ENCODE peak calls at places on chromosomes 13 and 19, in six cellular contexts. One of them, this sample, is unnamed.

GRCh38 chr13:24185591-24186232 is 25.2 kb downstream of the SPATA13 start:
- DNase-seq in K562: no peak
- DNase-seq in brain microvascular endothelial cell: no peak
- DNase-seq in CD8-positive, alpha-beta T cell: no peak
- DNase-seq in A549: no peak
- DNase-seq in Peyer's patch: no peak
- DNase-seq in this sample: no peak

GRCh38 chr19:8028951-8029491 is 23.5 kb upstream of the CCL25 start:
- DNase-seq in A549: no peak
- DNase-seq in CD8-positive, alpha-beta T cell: no peak
- DNase-seq in K562: peak
- DNase-seq in brain microvascular endothelial cell: no peak
- DNase-seq in Peyer's patch: no peak
- DNase-seq in this sample: no peak

GRCh38 chr19:35665604-35666003 is 713 bp upstream of the UPK1A start:
- DNase-seq in Peyer's patch: no peak
- DNase-seq in A549: no peak
- DNase-seq in K562: no peak
- DNase-seq in brain microvascular endothelial cell: no peak
- DNase-seq in CD8-positive, alpha-beta T cell: no peak
- DNase-seq in this sample: no peak

GRCh38 chr13:111629457-111629856 is 309.0 kb downstream of the TEX29 start:
- DNase-seq in K562: no peak
- DNase-seq in A549: no peak
- DNase-seq in brain microvascular endothelial cell: no peak
- DNase-seq in Peyer's patch: no peak
- DNase-seq in CD8-positive, alpha-beta T cell: no peak
- DNase-seq in this sample: no peak

GRCh38 chr19:8571006-8571411 is 6.2 kb downstream of the MYO1F start:
- DNase-seq in K562: no peak
- DNase-seq in A549: peak
- DNase-seq in CD8-positive, alpha-beta T cell: peak
- DNase-seq in brain microvascular endothelial cell: peak
- DNase-seq in Peyer's patch: peak
- DNase-seq in this sample: no peak

GRCh38 chr19:27822336-27822735 is 1390.6 kb downstream of the UQCRFS1 start:
- DNase-seq in Peyer's patch: no peak
- DNase-seq in K562: no peak
- DNase-seq in brain microvascular endothelial cell: no peak
- DNase-seq in CD8-positive, alpha-beta T cell: no peak
- DNase-seq in A549: no peak
- DNase-seq in this sample: no peak

GRCh38 chr13:100336795-100337516 is 248.1 kb downstream of the PCCA start:
- DNase-seq in K562: no peak
- DNase-seq in brain microvascular endothelial cell: no peak
- DNase-seq in Peyer's patch: no peak
- DNase-seq in CD8-positive, alpha-beta T cell: no peak
- DNase-seq in A549: no peak
- DNase-seq in this sample: no peak

GRCh38 chr13:94261163-94261562 is 218.3 kb downstream of the DCT start:
- DNase-seq in A549: no peak
- DNase-seq in Peyer's patch: no peak
- DNase-seq in brain microvascular endothelial cell: no peak
- DNase-seq in CD8-positive, alpha-beta T cell: no peak
- DNase-seq in K562: no peak
- DNase-seq in this sample: no peak

GRCh38 chr19:52941941-52942370 is 18.7 kb upstream of the ZNF888 start:
- DNase-seq in Peyer's patch: peak
- DNase-seq in A549: no peak
- DNase-seq in brain microvascular endothelial cell: peak
- DNase-seq in CD8-positive, alpha-beta T cell: no peak
- DNase-seq in K562: peak
- DNase-seq in this sample: no peak

GRCh38 chr19:4376245-4376990 is 23.9 kb downstream of the SH3GL1 start:
- DNase-seq in A549: no peak
- DNase-seq in Peyer's patch: no peak
- DNase-seq in brain microvascular endothelial cell: no peak
- DNase-seq in K562: no peak
- DNase-seq in CD8-positive, alpha-beta T cell: no peak
- DNase-seq in this sample: no peak

GRCh38 chr13:88144580-88144979 is 473.4 kb downstream of the SLITRK5 start:
- DNase-seq in Peyer's patch: no peak
- DNase-seq in A549: no peak
- DNase-seq in brain microvascular endothelial cell: no peak
- DNase-seq in K562: no peak
- DNase-seq in CD8-positive, alpha-beta T cell: no peak
- DNase-seq in this sample: no peak

GRCh38 chr13:110276553-110276950 is 30.4 kb downstream of the COL4A1 start:
- DNase-seq in brain microvascular endothelial cell: no peak
- DNase-seq in K562: no peak
- DNase-seq in CD8-positive, alpha-beta T cell: no peak
- DNase-seq in A549: no peak
- DNase-seq in Peyer's patch: no peak
- DNase-seq in this sample: no peak

GRCh38 chr13:100274942-100275506 is 186.1 kb downstream of the PCCA start:
- DNase-seq in K562: peak
- DNase-seq in brain microvascular endothelial cell: peak
- DNase-seq in Peyer's patch: no peak
- DNase-seq in CD8-positive, alpha-beta T cell: no peak
- DNase-seq in A549: no peak
- DNase-seq in this sample: no peak

GRCh38 chr19:42113641-42114348 is 18.5 kb downstream of the POU2F2 start:
- DNase-seq in brain microvascular endothelial cell: peak
- DNase-seq in A549: peak
- DNase-seq in CD8-positive, alpha-beta T cell: no peak
- DNase-seq in Peyer's patch: peak
- DNase-seq in K562: no peak
- DNase-seq in this sample: peak

GRCh38 chr13:35648109-35648508 is 171.6 kb upstream of the MAB21L1 start:
- DNase-seq in A549: no peak
- DNase-seq in brain microvascular endothelial cell: peak
- DNase-seq in CD8-positive, alpha-beta T cell: no peak
- DNase-seq in Peyer's patch: no peak
- DNase-seq in K562: no peak
- DNase-seq in this sample: no peak

GRCh38 chr19:55913643-55914268 is 18.4 kb downstream of the NLRP13 start:
- DNase-seq in K562: peak
- DNase-seq in Peyer's patch: no peak
- DNase-seq in CD8-positive, alpha-beta T cell: no peak
- DNase-seq in A549: no peak
- DNase-seq in brain microvascular endothelial cell: no peak
- DNase-seq in this sample: no peak

DNA sequence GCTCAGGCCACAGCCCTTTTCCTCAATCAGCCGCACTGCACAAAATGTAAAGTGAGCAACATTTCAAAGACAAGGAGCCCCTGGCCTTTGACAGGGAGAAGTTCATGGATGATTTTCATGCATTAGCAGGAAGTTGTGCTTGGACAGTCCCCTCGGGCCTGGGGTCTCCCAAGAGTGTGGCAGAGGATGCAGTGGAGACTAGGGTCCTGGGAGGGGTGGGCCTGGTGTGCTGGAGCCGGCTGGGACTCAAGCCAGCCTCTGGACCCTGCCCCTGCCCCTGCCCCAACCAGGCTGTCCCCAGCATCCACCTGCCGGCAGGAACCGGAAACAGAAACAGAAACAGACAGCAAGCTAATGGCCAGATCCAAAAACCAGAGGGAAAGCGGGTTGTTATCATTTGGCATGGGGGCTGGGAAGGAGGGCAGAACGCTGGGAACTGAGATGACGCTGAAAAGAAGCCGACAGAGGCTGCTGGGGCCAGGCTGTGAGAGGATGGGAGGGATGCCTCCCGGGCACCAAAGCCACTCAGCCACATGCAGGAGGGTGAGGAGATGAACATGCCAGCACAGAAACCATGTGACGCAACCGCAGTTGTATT is 2.3 kb downstream of the GAS6 start:
- DNase-seq in Peyer's patch: no peak
- DNase-seq in A549: no peak
- DNase-seq in K562: no peak
- DNase-seq in CD8-positive, alpha-beta T cell: no peak
- DNase-seq in brain microvascular endothelial cell: no peak
- DNase-seq in this sample: no peak
- TF ChIP-seq CTCF in Peyer's patch: no peak
- TF ChIP-seq CTCF in A549: no peak
- TF ChIP-seq CTCF in K562: no peak
- TF ChIP-seq CTCF in CD8-positive, alpha-beta T cell: no peak
- TF ChIP-seq CTCF in brain microvascular endothelial cell: no peak
- TF ChIP-seq CTCF in this sample: no peak

GRCh38 chr19:10928563-10929401 is at the start of the genes TIMM29 and YIPF2:
- DNase-seq in CD8-positive, alpha-beta T cell: peak
- DNase-seq in K562: peak
- DNase-seq in Peyer's patch: peak
- DNase-seq in A549: peak
- DNase-seq in brain microvascular endothelial cell: peak
- DNase-seq in this sample: peak
- TF ChIP-seq CTCF in CD8-positive, alpha-beta T cell: no peak
- TF ChIP-seq CTCF in K562: no peak
- TF ChIP-seq CTCF in Peyer's patch: no peak
- TF ChIP-seq CTCF in A549: no peak
- TF ChIP-seq CTCF in brain microvascular endothelial cell: no peak
- TF ChIP-seq CTCF in this sample: no peak

GRCh38 chr13:20191902-20192469 is 752 bp downstream of the GJB2 start:
- DNase-seq in brain microvascular endothelial cell: no peak
- DNase-seq in K562: no peak
- DNase-seq in CD8-positive, alpha-beta T cell: no peak
- DNase-seq in A549: peak
- DNase-seq in Peyer's patch: peak
- DNase-seq in this sample: peak

GRCh38 chr13:20190481-20191310 is 2.0 kb downstream of the GJB2 start:
- DNase-seq in brain microvascular endothelial cell: peak
- DNase-seq in K562: no peak
- DNase-seq in CD8-positive, alpha-beta T cell: no peak
- DNase-seq in A549: no peak
- DNase-seq in Peyer's patch: no peak
- DNase-seq in this sample: no peak

GRCh38 chr13:20192470-20193141 is at the start of gene GJB2:
- DNase-seq in brain microvascular endothelial cell: no peak
- DNase-seq in Peyer's patch: peak
- DNase-seq in CD8-positive, alpha-beta T cell: no peak
- DNase-seq in K562: no peak
- DNase-seq in A549: no peak
- DNase-seq in this sample: no peak

GRCh38 chr13:20193142-20193923 is 595 bp upstream of the GJB2 start:
- DNase-seq in Peyer's patch: no peak
- DNase-seq in K562: no peak
- DNase-seq in A549: no peak
- DNase-seq in CD8-positive, alpha-beta T cell: no peak
- DNase-seq in brain microvascular endothelial cell: no peak
- DNase-seq in this sample: peak

GRCh38 chr13:20191311-20191901 is 1.3 kb downstream of the GJB2 start:
- DNase-seq in Peyer's patch: peak
- DNase-seq in CD8-positive, alpha-beta T cell: no peak
- DNase-seq in A549: no peak
- DNase-seq in K562: no peak
- DNase-seq in brain microvascular endothelial cell: no peak
- DNase-seq in this sample: no peak
- TF ChIP-seq CTCF in Peyer's patch: no peak
- TF ChIP-seq CTCF in CD8-positive, alpha-beta T cell: no peak
- TF ChIP-seq CTCF in A549: no peak
- TF ChIP-seq CTCF in K562: no peak
- TF ChIP-seq CTCF in brain microvascular endothelial cell: no peak
- TF ChIP-seq CTCF in this sample: no peak

GRCh38 chr19:40530091-40530901 is 46.4 kb upstream of the SHKBP1 start:
- DNase-seq in CD8-positive, alpha-beta T cell: peak
- DNase-seq in Peyer's patch: no peak
- DNase-seq in brain microvascular endothelial cell: no peak
- DNase-seq in K562: peak
- DNase-seq in A549: no peak
- DNase-seq in this sample: peak
- TF ChIP-seq CTCF in CD8-positive, alpha-beta T cell: no peak
- TF ChIP-seq CTCF in Peyer's patch: no peak
- TF ChIP-seq CTCF in brain microvascular endothelial cell: peak
- TF ChIP-seq CTCF in K562: peak
- TF ChIP-seq CTCF in A549: peak
- TF ChIP-seq CTCF in this sample: peak

DNA sequence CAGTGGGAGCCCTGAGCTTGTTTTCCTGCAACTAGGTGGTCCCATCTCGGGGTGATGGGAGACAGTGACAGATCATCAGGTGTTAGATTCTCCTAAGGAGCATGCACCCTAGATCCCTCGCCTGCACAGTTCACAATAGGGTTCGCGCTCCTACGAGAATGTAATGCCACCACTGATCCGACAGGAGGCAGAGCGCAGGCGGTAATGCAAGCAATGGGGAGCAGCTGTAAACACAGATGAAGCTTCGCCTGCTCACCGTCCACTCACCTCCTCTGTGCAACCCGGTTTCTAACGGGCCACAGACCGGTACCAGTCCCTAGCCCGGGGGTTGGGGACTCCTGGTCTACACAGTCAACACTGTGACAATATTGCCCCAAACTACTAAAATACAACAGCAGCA is 38.8 kb downstream of the CARD8 start:
- DNase-seq in CD8-positive, alpha-beta T cell: no peak
- DNase-seq in brain microvascular endothelial cell: no peak
- DNase-seq in K562: no peak
- DNase-seq in Peyer's patch: no peak
- DNase-seq in A549: no peak
- DNase-seq in this sample: no peak
- TF ChIP-seq CTCF in CD8-positive, alpha-beta T cell: no peak
- TF ChIP-seq CTCF in brain microvascular endothelial cell: no peak
- TF ChIP-seq CTCF in K562: peak
- TF ChIP-seq CTCF in Peyer's patch: no peak
- TF ChIP-seq CTCF in A549: no peak
- TF ChIP-seq CTCF in this sample: no peak

DNA sequence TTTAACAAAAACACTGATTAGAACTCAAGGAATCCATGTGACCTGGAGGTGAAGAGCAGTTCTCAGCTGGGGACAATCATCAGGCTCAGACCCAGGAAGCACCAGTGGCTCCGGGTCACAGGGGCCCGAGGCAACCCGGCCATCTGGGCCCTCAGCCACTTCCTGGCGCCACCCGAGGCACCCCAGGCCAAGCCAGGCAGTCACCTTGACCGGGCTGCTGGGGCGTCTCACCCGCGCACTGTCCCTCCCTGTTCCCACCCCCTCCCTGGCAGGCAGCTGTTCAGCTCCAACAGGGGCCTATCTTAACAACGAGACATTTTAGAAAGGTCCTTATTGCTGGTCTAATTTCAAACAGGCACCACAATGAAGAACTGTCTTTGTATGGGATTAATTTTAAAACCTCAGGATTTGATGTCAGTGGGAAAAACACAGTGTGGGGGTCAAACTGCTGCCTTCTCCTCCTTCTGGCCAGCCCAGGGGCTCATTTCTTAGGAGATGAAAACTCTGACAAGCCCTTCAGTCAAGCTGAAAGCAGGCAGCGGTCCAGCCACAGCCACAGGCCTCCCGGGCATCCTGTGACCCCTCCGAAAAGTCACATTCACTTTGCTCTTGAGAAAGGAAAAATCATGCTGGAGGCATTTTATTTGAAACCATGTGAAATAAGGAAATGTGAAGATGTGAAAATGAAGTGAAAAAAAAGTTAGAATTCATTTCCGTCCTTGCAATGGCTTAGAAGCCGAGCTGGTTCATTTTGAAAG is 83.3 kb downstream of the KCTD15 start:
- DNase-seq in CD8-positive, alpha-beta T cell: no peak
- DNase-seq in A549: no peak
- DNase-seq in brain microvascular endothelial cell: no peak
- DNase-seq in K562: no peak
- DNase-seq in Peyer's patch: no peak
- DNase-seq in this sample: no peak
- TF ChIP-seq CTCF in CD8-positive, alpha-beta T cell: no peak
- TF ChIP-seq CTCF in A549: no peak
- TF ChIP-seq CTCF in brain microvascular endothelial cell: no peak
- TF ChIP-seq CTCF in K562: no peak
- TF ChIP-seq CTCF in Peyer's patch: no peak
- TF ChIP-seq CTCF in this sample: no peak

This sample was measured in GM13977.